ENCODE peak calls at places on chromosomes 16 and 17, in nine cellular contexts. C is body of pancreas, X is uterus, P is BE2C, E is ovary, I is cardiac muscle cell, F is neural progenitor cell, W is testis, L is lower lobe of right lung. M is an unnamed sample. For H3K4me1, the result is how much of the 10 kb centered on the place peaks cover.

GRCh38 chr17:79777844-79778503 is at the start of gene CBX2:
- DNase-seq in C (peak), X (peak), P (peak), E (peak), I (peak), F (peak), W (peak), L (peak), M (peak)

GRCh38 chr16:58306327-58306726 is 11.5 kb upstream of the PRSS54 start:
- DNase-seq in C (peak), X (no peak), P (peak), E (no peak), I (peak), F (no peak), W (peak), L (no peak), M (no peak)

GRCh38 chr17:75516619-75517276 is 420 bp downstream of the TSEN54 start:
- DNase-seq in C (peak), X (peak), P (peak), E (peak), I (peak), F (peak), W (no peak), L (peak), M (no peak)

GRCh38 chr17:36133629-36134259 is 30.1 kb downstream of the CCL4 start:
- DNase-seq in C (peak), X (no peak), P (no peak), E (no peak), I (peak), F (no peak), W (no peak), L (no peak), M (no peak)

GRCh38 chr17:49995055-49995738 is at the start of gene DLX3:
- DNase-seq in C (peak), X (peak), P (peak), E (peak), I (peak), F (peak), W (peak), L (peak), M (peak)

GRCh38 chr17:72519598-72519936 is 398.7 kb downstream of the SOX9 start:
- DNase-seq in C (no peak), X (no peak), P (no peak), E (no peak), I (no peak), F (no peak), W (no peak), L (no peak), M (no peak)

GRCh38 chr16:9153502-9153864 is 62.0 kb downstream of the HAPSTR1 start:
- DNase-seq in C (no peak), X (no peak), P (no peak), E (no peak), I (no peak), F (no peak), W (no peak), L (no peak), M (no peak)

GRCh38 chr17:880074-880870 is 98.1 kb downstream of the MRM3 start:
- DNase-seq in C (peak), X (peak), P (no peak), E (no peak), I (peak), F (no peak), W (peak), L (no peak), M (no peak)

GRCh38 chr17:50101346-50102163 is 6.4 kb downstream of the PDK2 start:
- DNase-seq in C (peak), X (peak), P (peak), E (peak), I (peak), F (peak), W (peak), L (peak), M (no peak)

GRCh38 chr17:69878661-69879060 is 196.4 kb upstream of the KCNJ16 start:
- DNase-seq in C (no peak), X (no peak), P (no peak), E (no peak), I (no peak), F (no peak), W (no peak), L (no peak), M (no peak)

GRCh38 chr17:66464921-66465320 is 162.5 kb downstream of the PRKCA start:
- DNase-seq in C (no peak), X (no peak), P (no peak), E (no peak), I (no peak), F (no peak), W (no peak), L (no peak), M (no peak)

GRCh38 chr16:23026777-23027362 is 122.4 kb downstream of the USP31 start:
- DNase-seq in C (no peak), X (no peak), P (no peak), E (no peak), I (peak), F (peak), W (peak), L (no peak), M (no peak)

GRCh38 chr17:19705201-19705600 is 11.2 kb downstream of the SLC47A2 start:
- DNase-seq in C (no peak), X (no peak), P (no peak), E (no peak), I (no peak), F (no peak), W (peak), L (no peak), M (no peak)

GRCh38 chr16:57144027-57144426 is 41.8 kb downstream of the PSME3IP1 start:
- DNase-seq in C (no peak), X (no peak), P (no peak), E (no peak), I (no peak), F (no peak), W (no peak), L (no peak), M (no peak)

GRCh38 chr16:88430185-88430523 is 22.9 kb upstream of the ZFPM1 start:
- DNase-seq in C (no peak), X (no peak), P (no peak), E (no peak), I (no peak), F (no peak), W (no peak), L (no peak), M (no peak)

GRCh38 chr17:8066841-8067775 is 20.4 kb downstream of the ALOX12B start:
- DNase-seq in C (no peak), X (no peak), P (no peak), E (no peak), I (no peak), F (peak), W (no peak), L (peak), M (no peak)

GRCh38 chr17:78357177-78357586 is 2.7 kb downstream of the SOCS3 start:
- DNase-seq in C (peak), X (peak), P (no peak), E (no peak), I (peak), F (no peak), W (peak), L (peak), M (no peak)

GRCh38 chr16:67197704-67198103 is 1.2 kb upstream of the ELMO3 start:
- DNase-seq in C (no peak), X (no peak), P (no peak), E (no peak), I (no peak), F (no peak), W (no peak), L (no peak), M (no peak)

GRCh38 chr16:29675811-29676643 is 3.0 kb upstream of the QPRT start:
- DNase-seq in C (peak), X (no peak), P (peak), E (no peak), I (peak), F (peak), W (no peak), L (no peak), M (no peak)

GRCh38 chr16:64138621-64139020 is 983.2 kb downstream of the CDH11 start:
- DNase-seq in C (no peak), X (no peak), P (no peak), E (no peak), I (no peak), F (no peak), W (no peak), L (no peak), M (no peak)

GRCh38 chr17:39002991-39003715 is 36.0 kb upstream of the FBXO47 start:
- DNase-seq in C (peak), X (peak), P (no peak), E (no peak), I (peak), F (no peak), W (peak), L (peak), M (peak)

GRCh38 chr17:12566281-12567002 is 99.2 kb upstream of the MYOCD start:
- DNase-seq in C (no peak), X (no peak), P (no peak), E (no peak), I (no peak), F (peak), W (no peak), L (no peak), M (no peak)

GRCh38 chr17:79872762-79873161 is 33.5 kb upstream of the CBX4 start:
- DNase-seq in C (no peak), X (no peak), P (no peak), E (no peak), I (no peak), F (no peak), W (no peak), L (no peak), M (no peak)

GRCh38 chr17:14299261-14300093 is 1.4 kb upstream of the HS3ST3B1 start:
- DNase-seq in C (peak), X (peak), P (no peak), E (peak), I (peak), F (peak), W (peak), L (peak), M (no peak)

GRCh38 chr17:74922694-74923537 is at the start of gene USH1G:
- DNase-seq in C (no peak), X (peak), P (no peak), E (no peak), I (peak), F (peak), W (peak), L (no peak), M (no peak)

GRCh38 chr17:4632583-4632923 is 8.9 kb downstream of the ALOX15 start:
- DNase-seq in C (no peak), X (no peak), P (no peak), E (no peak), I (no peak), F (no peak), W (no peak), L (no peak), M (no peak)

GRCh38 chr17:44105483-44105882 is 18.0 kb downstream of the HDAC5 start:
- DNase-seq in C (no peak), X (no peak), P (peak), E (no peak), I (no peak), F (no peak), W (no peak), L (no peak), M (no peak)

GRCh38 chr17:44105941-44106340 is 17.5 kb downstream of the HDAC5 start:
- DNase-seq in C (no peak), X (no peak), P (no peak), E (no peak), I (no peak), F (no peak), W (no peak), L (no peak), M (no peak)

GRCh38 chr17:44109312-44109630 is 14.2 kb downstream of the HDAC5 start:
- DNase-seq in C (no peak), X (no peak), P (no peak), E (no peak), I (no peak), F (no peak), W (no peak), L (no peak), M (no peak)

GRCh38 chr17:44108440-44109311 is 14.8 kb downstream of the HDAC5 start:
- DNase-seq in C (peak), X (peak), P (peak), E (peak), I (peak), F (no peak), W (peak), L (peak), M (peak)

GRCh38 chr17:44106801-44107200 is 16.6 kb downstream of the HDAC5 start:
- DNase-seq in C (no peak), X (no peak), P (no peak), E (no peak), I (no peak), F (no peak), W (no peak), L (no peak), M (no peak)
- H3K4me1 ChIP-seq in C (under half), X (under half), P (under half), E (under half), I (half or more), F (under half), W (half or more), L (half or more), M (under half)

GRCh38 chr17:81852237-81852636 is 8.1 kb downstream of the P4HB start:
- DNase-seq in C (no peak), X (no peak), P (no peak), E (no peak), I (no peak), F (no peak), W (no peak), L (no peak), M (no peak)

GRCh38 chr17:81851423-81851822 is 8.9 kb downstream of the P4HB start:
- DNase-seq in C (no peak), X (no peak), P (no peak), E (no peak), I (no peak), F (no peak), W (no peak), L (no peak), M (no peak)

GRCh38 chr17:81858967-81859905 is 1.1 kb downstream of the P4HB start:
- DNase-seq in C (no peak), X (no peak), P (no peak), E (no peak), I (peak), F (no peak), W (no peak), L (no peak), M (no peak)

GRCh38 chr17:81858170-81858966 is 2.0 kb downstream of the P4HB start:
- DNase-seq in C (peak), X (no peak), P (no peak), E (no peak), I (no peak), F (no peak), W (no peak), L (no peak), M (no peak)

GRCh38 chr17:81854974-81855774 is 5.2 kb downstream of the P4HB start:
- DNase-seq in C (peak), X (no peak), P (no peak), E (no peak), I (no peak), F (no peak), W (no peak), L (no peak), M (no peak)
- TF ChIP-seq CTCF in C (peak), X (no peak), P (peak), E (no peak), I (no peak), F (peak), W (no peak), L (no peak), M (peak)

DNA sequence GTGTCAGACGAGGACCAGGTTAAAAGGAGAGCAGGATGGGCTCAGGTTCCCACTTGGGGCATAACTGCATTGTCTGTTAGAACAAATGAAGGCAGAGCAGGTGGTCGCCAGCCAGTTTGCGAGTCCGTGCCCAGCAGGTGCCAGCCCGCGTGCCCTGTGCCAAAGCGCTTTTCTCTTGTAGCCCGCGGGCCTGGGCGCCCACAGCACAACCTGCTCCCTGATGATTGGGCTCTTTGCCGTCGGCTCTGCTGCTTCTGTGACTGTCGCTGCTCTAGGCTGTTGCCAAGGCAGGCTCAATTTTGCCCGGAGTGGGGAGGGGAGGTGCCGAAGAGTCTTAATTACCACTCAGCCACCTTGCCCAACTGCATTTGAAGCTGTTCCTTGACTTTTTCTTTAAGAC is 21.1 kb downstream of the KNOP1 start:
- DNase-seq in C (no peak), X (no peak), P (no peak), E (no peak), I (no peak), F (no peak), W (no peak), L (no peak), M (no peak)
- H3K4me1 ChIP-seq in C (under half), X (under half), P (under half), E (under half), I (under half), F (under half), W (under half), L (under half), M (under half)

DNA sequence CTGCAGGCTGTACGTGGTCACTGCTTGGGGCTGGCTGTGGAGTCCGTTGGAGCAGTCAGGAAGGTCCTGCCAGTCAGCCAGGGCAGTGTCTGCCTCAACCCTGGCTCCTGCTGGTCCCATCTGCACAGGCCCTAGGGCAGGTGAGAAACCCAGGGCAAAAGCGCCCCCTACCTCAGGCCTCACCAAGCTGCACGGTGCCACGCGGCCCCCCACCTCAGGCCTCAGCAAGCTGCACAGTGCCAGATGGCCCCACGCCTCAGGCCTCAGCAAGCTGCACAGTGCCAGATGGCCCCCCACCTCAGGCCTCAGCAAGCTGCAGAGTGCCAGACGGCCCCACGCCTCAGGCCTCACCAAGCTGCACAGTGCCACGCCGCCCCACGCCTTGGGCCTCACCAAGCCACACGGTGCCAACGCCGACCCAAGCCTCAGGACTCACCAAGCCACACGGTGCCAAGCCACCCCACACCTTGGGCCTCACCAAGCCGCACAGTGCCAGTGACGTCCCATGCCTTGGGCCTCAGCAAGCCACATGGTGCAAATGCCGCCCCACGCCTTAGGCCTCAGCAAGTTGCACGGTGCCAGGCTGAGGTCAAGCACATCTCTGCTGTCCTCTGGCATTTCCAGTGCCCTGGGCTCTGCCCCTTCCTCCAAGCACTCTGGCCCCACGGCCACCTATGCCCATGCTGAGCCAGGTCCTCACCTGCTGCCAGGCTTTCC is 5.5 kb downstream of the TMEM204 start:
- DNase-seq in C (no peak), X (no peak), P (peak), E (no peak), I (no peak), F (peak), W (no peak), L (no peak), M (no peak)
- TF ChIP-seq CTCF in C (no peak), X (no peak), P (peak), E (no peak), I (no peak), F (peak), W (no peak), L (peak), M (no peak)

GRCh38 chr16:49854227-49855203 is 1.4 kb downstream of the ZNF423 start:
- DNase-seq in C (no peak), X (peak), P (peak), E (peak), I (no peak), F (peak), W (no peak), L (no peak), M (no peak)

GRCh38 chr16:49856741-49857330 is 924 bp upstream of the ZNF423 start:
- DNase-seq in C (peak), X (peak), P (peak), E (peak), I (peak), F (peak), W (peak), L (peak), M (peak)

GRCh38 chr16:49855822-49856740 is at the start of gene ZNF423:
- DNase-seq in C (no peak), X (peak), P (peak), E (peak), I (peak), F (peak), W (no peak), L (no peak), M (no peak)

GRCh38 chr16:49857423-49858181 is 1.7 kb upstream of the ZNF423 start:
- DNase-seq in C (peak), X (peak), P (peak), E (peak), I (peak), F (peak), W (peak), L (no peak), M (no peak)

GRCh38 chr16:49855280-49855821 is 561 bp downstream of the ZNF423 start:
- DNase-seq in C (peak), X (peak), P (peak), E (peak), I (peak), F (peak), W (peak), L (peak), M (peak)
- H3K4me1 ChIP-seq in C (half or more), X (under half), P (under half), E (under half), I (under half), F (under half), W (under half), L (under half), M (under half)

GRCh38 chr16:49889725-49890397 is 33.9 kb upstream of the ZNF423 start:
- DNase-seq in C (no peak), X (no peak), P (no peak), E (no peak), I (peak), F (no peak), W (no peak), L (no peak), M (no peak)
- TF ChIP-seq CTCF in C (no peak), X (no peak), P (no peak), E (no peak), I (no peak), F (no peak), W (no peak), L (no peak), M (no peak)

GRCh38 chr16:53946745-53947386 is 242.9 kb downstream of the FTO start:
- DNase-seq in C (no peak), X (no peak), P (no peak), E (no peak), I (no peak), F (no peak), W (no peak), L (no peak), M (no peak)

GRCh38 chr16:53944026-53944425 is 240.1 kb downstream of the FTO start:
- DNase-seq in C (no peak), X (no peak), P (no peak), E (no peak), I (no peak), F (no peak), W (no peak), L (no peak), M (no peak)

GRCh38 chr16:53948734-53949430 is 244.9 kb downstream of the FTO start:
- DNase-seq in C (no peak), X (no peak), P (no peak), E (no peak), I (no peak), F (no peak), W (no peak), L (no peak), M (no peak)

GRCh38 chr16:53948326-53948725 is 244.4 kb downstream of the FTO start:
- DNase-seq in C (no peak), X (no peak), P (no peak), E (no peak), I (no peak), F (no peak), W (no peak), L (no peak), M (no peak)

DNA sequence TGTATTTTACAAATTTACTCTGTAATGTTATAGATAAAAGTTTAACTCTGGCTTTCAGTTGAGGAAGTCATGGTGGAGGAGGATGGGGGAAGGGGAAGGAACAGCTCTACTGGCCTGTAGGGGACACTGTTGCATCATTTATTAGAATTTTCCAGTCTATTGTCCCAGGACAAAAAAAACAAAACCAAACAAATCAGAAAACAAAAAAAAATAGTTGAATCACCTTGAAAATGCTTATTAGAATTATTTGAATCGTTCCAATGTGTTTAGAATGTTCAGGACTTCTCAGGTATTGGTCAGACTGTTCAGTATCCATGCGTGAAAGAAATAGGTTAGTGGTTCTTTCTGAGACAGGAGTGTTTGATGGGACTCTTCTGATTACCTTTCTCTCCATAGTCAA is 242.0 kb downstream of the FTO start:
- DNase-seq in C (peak), X (no peak), P (peak), E (no peak), I (peak), F (peak), W (no peak), L (no peak), M (peak)
- H3K4me1 ChIP-seq in C (under half), X (under half), P (under half), E (under half), I (under half), F (under half), W (under half), L (under half), M (under half)